ENCODE peak calls at places on chromosome 5, in four cellular contexts. E, A, H and V are unnamed samples.

GRCh38 chr5:139108056-139108811 is 89.9 kb downstream of the SIL1 start:
- DNase-seq in E (no peak), A (no peak), H (peak; percentile 89), V (peak; percentile 83)

GRCh38 chr5:173627860-173628392 is 11.5 kb upstream of the BOD1 start:
- DNase-seq in E (no peak), A (no peak), H (no peak), V (no peak)

GRCh38 chr5:122874179-122874875 is 28.9 kb downstream of the SNX24 start:
- DNase-seq in E (no peak), A (no peak), H (no peak), V (no peak)

GRCh38 chr5:86115164-86115563 is 502.6 kb upstream of the COX7C start:
- DNase-seq in E (no peak), A (no peak), H (no peak), V (no peak)

GRCh38 chr5:5370375-5370774 is 52.1 kb upstream of the ICE1 start:
- DNase-seq in E (no peak), A (no peak), H (no peak), V (no peak)

GRCh38 chr5:40416098-40416497 is 263.6 kb upstream of the PTGER4 start:
- DNase-seq in E (no peak), A (no peak), H (no peak), V (no peak)

GRCh38 chr5:139849501-139849900 is 53.9 kb downstream of the PSD2 start:
- DNase-seq in E (no peak), A (no peak), H (no peak), V (no peak)

GRCh38 chr5:37071901-37072581 is 177.1 kb downstream of the CPLANE1 start:
- DNase-seq in E (peak; percentile 25), A (no peak), H (peak; percentile 84), V (no peak)

GRCh38 chr5:104126980-104127379 is 564.4 kb upstream of the NUDT12 start:
- DNase-seq in E (no peak), A (no peak), H (no peak), V (no peak)

GRCh38 chr5:105304859-105305258 is 1742.3 kb upstream of the NUDT12 start:
- DNase-seq in E (no peak), A (no peak), H (no peak), V (no peak)

GRCh38 chr5:98927242-98927987 is 1.4 kb downstream of the CHD1 start:
- DNase-seq in E (no peak), A (no peak), H (peak; percentile 72), V (peak; percentile 74)

GRCh38 chr5:99320461-99320860 is 391.7 kb upstream of the CHD1 start:
- DNase-seq in E (no peak), A (no peak), H (no peak), V (no peak)

GRCh38 chr5:68505917-68506860 is 290.6 kb downstream of the PIK3R1 start:
- DNase-seq in E (peak; percentile 42), A (peak; percentile 60), H (peak; percentile 82), V (no peak)

GRCh38 chr5:177496111-177497010 is 1.0 kb downstream of the PDLIM7 start:
- DNase-seq in E (peak; percentile 78), A (peak; percentile 44), H (peak; percentile 97), V (peak; percentile 96)

GRCh38 chr5:177497011-177497296 is 450 bp downstream of the PDLIM7 start:
- DNase-seq in E (no peak), A (no peak), H (no peak), V (peak; percentile 64)

GRCh38 chr5:177493795-177494355 is 3.5 kb downstream of the PDLIM7 start:
- DNase-seq in E (no peak), A (no peak), H (no peak), V (no peak)

GRCh38 chr5:177494356-177495195 is 2.8 kb downstream of the PDLIM7 start:
- DNase-seq in E (peak; percentile 86), A (peak; percentile 49), H (peak; percentile 96), V (peak; percentile 93)

GRCh38 chr5:177495243-177496060 is 2.0 kb downstream of the PDLIM7 start:
- DNase-seq in E (peak; percentile 55), A (no peak), H (peak; percentile 97), V (peak; percentile 97)
- H3K4me3 ChIP-seq in E (peak overlapping the region; percentile 55), A (peak overlapping the region; percentile 89), H (peak overlapping the region; percentile 65), V (peak overlapping the region; percentile 83)

DNA sequence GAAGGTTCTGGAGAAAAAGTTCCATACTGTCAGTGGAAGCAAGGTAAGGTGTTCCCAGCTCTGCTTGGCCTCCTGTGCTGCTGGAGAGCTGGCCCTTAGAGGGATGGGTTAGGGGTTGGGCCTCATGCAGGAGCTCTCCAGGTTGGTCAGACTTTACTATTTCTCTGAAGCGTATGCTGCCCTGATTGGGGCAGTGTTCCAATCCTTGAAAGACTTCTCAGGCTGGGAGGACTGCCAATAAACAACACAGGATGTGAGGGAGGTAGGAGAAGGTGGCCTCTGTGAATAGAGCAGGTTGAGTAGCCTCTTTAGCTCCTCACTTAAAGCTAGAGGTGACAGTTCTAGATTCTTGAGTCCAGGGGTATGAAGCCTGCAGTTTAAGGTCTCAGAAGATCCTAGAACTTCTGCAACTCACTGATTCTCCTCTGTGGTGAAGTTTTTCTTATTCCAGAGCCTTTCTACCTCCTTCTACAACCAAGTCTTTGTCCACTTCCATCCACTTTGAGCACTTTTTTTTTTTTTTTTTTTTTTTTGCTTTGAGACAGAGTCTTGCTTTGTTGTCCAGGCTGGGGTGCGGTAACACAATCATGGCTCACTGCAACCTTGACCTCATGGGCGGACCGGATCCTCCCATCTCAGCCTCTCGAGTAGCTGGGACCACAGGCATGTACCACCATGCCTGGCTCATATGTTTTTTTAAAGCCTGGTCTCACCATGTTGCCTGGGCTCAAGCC is 3.0 kb downstream of the HNRNPAB start:
- DNase-seq in E (no peak), A (no peak), H (peak; percentile 73), V (peak; percentile 18)
- H3K4me3 ChIP-seq in E (peak overlapping the region; percentile 85), A (no peak overlapping the region), H (no peak overlapping the region), V (no peak overlapping the region)

GRCh38 chr5:172004824-172005237 is 1.6 kb downstream of the FBXW11 start:
- DNase-seq in E (no peak), A (no peak), H (peak; percentile 30), V (no peak)

GRCh38 chr5:172002310-172002709 is 4.1 kb downstream of the FBXW11 start:
- DNase-seq in E (no peak), A (peak; percentile 28), H (peak; percentile 15), V (no peak)

GRCh38 chr5:172005708-172006377 is 595 bp downstream of the FBXW11 start:
- DNase-seq in E (no peak), A (no peak), H (peak; percentile 24), V (peak; percentile 21)

GRCh38 chr5:172002840-172003512 is 3.5 kb downstream of the FBXW11 start:
- DNase-seq in E (no peak), A (no peak), H (no peak), V (no peak)

DNA sequence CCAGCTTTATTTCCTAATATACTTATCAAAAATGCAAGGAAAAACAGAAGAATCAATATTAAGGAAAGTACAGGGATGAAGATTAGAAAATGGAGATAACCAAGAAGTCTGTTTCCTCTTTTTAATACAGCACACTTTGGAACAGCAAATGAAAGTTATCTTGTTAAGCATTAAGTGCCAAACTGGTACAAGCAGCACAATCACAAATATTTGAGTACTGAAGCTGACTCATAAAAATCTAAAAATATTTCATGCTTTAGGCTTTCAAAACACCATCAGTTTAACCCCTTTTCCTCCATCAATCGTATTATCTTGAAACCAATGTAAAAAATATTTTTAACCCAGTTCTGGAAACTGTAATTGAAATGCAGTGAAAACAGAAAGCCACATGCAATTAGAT is 2.7 kb downstream of the FBXW11 start:
- DNase-seq in E (no peak), A (no peak), H (no peak), V (no peak)
- H3K4me3 ChIP-seq in E (peak overlapping the region; percentile 86), A (no peak overlapping the region), H (no peak overlapping the region), V (peak overlapping the region; percentile 97)

GRCh38 chr5:31935702-31936347 is 238.3 kb downstream of the GOLPH3 start:
- DNase-seq in E (no peak), A (no peak), H (no peak), V (no peak)
- H3K4me3 ChIP-seq in E (no peak overlapping the region), A (no peak overlapping the region), H (no peak overlapping the region), V (no peak overlapping the region)

GRCh38 chr5:124920909-124921666 is 174.6 kb upstream of the ZNF608 start:
- DNase-seq in E (no peak), A (no peak), H (no peak), V (no peak)
- H3K4me3 ChIP-seq in E (no peak overlapping the region), A (no peak overlapping the region), H (no peak overlapping the region), V (no peak overlapping the region)

GRCh38 chr5:124743534-124744169 is 2.8 kb downstream of the ZNF608 start:
- DNase-seq in E (no peak), A (no peak), H (peak; percentile 39), V (no peak)

GRCh38 chr5:124741711-124742496 is 4.5 kb downstream of the ZNF608 start:
- DNase-seq in E (peak; percentile 63), A (peak; percentile 75), H (peak; percentile 94), V (no peak)

GRCh38 chr5:124742983-124743533 is 3.4 kb downstream of the ZNF608 start:
- DNase-seq in E (peak; percentile 74), A (peak; percentile 81), H (peak; percentile 92), V (peak; percentile 57)

GRCh38 chr5:124740991-124741583 is 5.4 kb downstream of the ZNF608 start:
- DNase-seq in E (peak; percentile 59), A (no peak), H (peak; percentile 76), V (no peak)

DNA sequence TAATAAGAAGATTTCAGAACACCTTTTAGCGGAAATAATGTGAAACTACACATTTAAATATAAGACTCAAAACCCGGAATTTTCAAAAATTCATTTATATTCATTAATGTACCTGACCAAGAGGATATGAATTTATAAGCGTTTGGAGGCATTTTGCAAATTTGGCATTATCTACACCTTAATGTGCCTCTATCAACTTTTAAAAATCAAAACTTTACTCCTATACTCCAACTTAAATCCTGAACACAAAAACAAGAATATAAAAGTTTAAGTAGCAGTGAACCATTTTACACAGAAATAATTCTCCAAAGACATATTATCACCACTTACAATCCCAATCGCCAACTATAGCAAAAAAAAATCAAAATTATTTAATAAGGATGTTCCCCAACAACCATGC is 3.9 kb downstream of the ZNF608 start:
- DNase-seq in E (no peak), A (no peak), H (no peak), V (no peak)
- H3K4me3 ChIP-seq in E (no peak overlapping the region), A (peak overlapping the region; percentile 44), H (peak overlapping the region; percentile 74), V (peak overlapping the region; percentile 50)

DNA sequence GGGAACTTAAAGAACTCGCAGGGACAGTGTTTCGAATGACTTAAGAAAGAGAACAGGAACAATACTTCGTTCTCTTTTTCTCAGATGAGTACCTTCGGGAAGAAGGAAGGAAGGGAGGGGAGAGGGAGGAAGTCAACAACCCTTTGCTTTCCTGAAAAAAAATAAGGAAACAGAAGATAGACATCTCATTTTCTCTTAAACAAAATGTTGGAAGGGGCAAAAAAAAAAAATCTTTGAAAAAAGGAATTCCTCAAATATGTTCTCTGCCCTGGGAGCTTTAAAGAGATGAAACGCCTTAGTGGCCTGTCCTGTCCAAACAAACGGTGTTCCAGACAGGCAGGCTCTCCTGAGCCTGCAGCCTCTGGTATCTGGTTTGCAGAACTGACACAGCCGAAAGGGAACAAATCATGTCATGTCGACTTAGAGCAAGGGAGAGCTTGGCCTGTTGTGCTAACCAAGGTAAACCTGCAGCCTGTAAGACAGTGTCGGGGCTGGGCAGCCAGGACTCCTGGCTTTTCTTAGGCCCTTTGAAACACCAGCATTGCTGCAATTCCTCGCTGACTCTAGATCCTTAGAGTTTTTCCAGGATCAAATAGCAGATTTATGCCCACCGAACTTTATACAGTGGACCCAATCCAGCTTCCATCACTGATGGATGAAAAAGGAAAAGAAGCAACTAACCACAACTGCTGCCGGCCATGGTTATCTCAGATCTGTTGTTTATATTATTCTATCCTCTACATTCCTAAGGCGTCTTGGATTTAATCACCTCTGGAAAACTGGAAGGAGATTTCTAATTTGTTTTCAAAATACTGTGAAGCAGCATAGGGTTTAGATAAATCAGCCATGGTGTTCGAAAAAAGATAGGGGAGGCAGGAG is at the start of gene ZNF366:
- DNase-seq in E (no peak), A (no peak), H (no peak), V (no peak)
- H3K4me3 ChIP-seq in E (no peak within 1 kb of the TSS), A (no peak within 1 kb of the TSS), H (no peak within 1 kb of the TSS), V (peak within 1 kb of the TSS; percentile 8)